ENCODE peak calls at places on chromosomes 3 and 15, in nine cellular contexts. One of them, this sample, is unnamed.
A peak's percentile ranks its signal among the peaks of the same experiment; 100 is the strongest.

GRCh38 chr15:33679065-33679464 is 289.2 kb upstream of the CHRM5 start:
- DNase-seq in fibroblast of lung: no peak
- DNase-seq in ovary: no peak
- DNase-seq in HepG2: no peak
- DNase-seq in keratinocyte: no peak
- DNase-seq in GM12864: no peak
- DNase-seq in right lobe of liver: no peak
- DNase-seq in cardiac fibroblast: no peak
- DNase-seq in SJSA1: no peak
- DNase-seq in this sample: no peak

GRCh38 chr15:80526556-80527340 is 122.6 kb downstream of the ARNT2 start:
- DNase-seq in fibroblast of lung: peak; percentile 98
- DNase-seq in ovary: no peak
- DNase-seq in HepG2: no peak
- DNase-seq in keratinocyte: no peak
- DNase-seq in GM12864: no peak
- DNase-seq in right lobe of liver: no peak
- DNase-seq in cardiac fibroblast: peak; percentile 83
- DNase-seq in SJSA1: no peak
- DNase-seq in this sample: peak; percentile 72

GRCh38 chr3:195198424-195199346 is 72.3 kb downstream of the XXYLT1 start:
- DNase-seq in fibroblast of lung: no peak
- DNase-seq in ovary: no peak
- DNase-seq in HepG2: peak; percentile 85
- DNase-seq in keratinocyte: no peak
- DNase-seq in GM12864: no peak
- DNase-seq in right lobe of liver: no peak
- DNase-seq in cardiac fibroblast: no peak
- DNase-seq in SJSA1: no peak
- DNase-seq in this sample: no peak

GRCh38 chr3:122063908-122064307 is 8.7 kb downstream of the CD86 start:
- DNase-seq in fibroblast of lung: no peak
- DNase-seq in ovary: no peak
- DNase-seq in HepG2: no peak
- DNase-seq in keratinocyte: no peak
- DNase-seq in GM12864: no peak
- DNase-seq in right lobe of liver: no peak
- DNase-seq in cardiac fibroblast: no peak
- DNase-seq in SJSA1: no peak
- DNase-seq in this sample: no peak

GRCh38 chr3:56157693-56158092 is 310.6 kb downstream of the ERC2 start:
- DNase-seq in fibroblast of lung: peak; percentile 51
- DNase-seq in ovary: no peak
- DNase-seq in HepG2: no peak
- DNase-seq in keratinocyte: no peak
- DNase-seq in GM12864: peak; percentile 1
- DNase-seq in right lobe of liver: no peak
- DNase-seq in cardiac fibroblast: peak; percentile 21
- DNase-seq in SJSA1: no peak
- DNase-seq in this sample: no peak

GRCh38 chr3:70501596-70501995 is 189.2 kb upstream of the MDFIC2 start:
- DNase-seq in fibroblast of lung: no peak
- DNase-seq in ovary: no peak
- DNase-seq in HepG2: no peak
- DNase-seq in keratinocyte: no peak
- DNase-seq in GM12864: no peak
- DNase-seq in right lobe of liver: no peak
- DNase-seq in cardiac fibroblast: no peak
- DNase-seq in SJSA1: no peak
- DNase-seq in this sample: no peak

GRCh38 chr3:87625911-87626310 is 349.5 kb upstream of the POU1F1 start:
- DNase-seq in fibroblast of lung: no peak
- DNase-seq in ovary: no peak
- DNase-seq in HepG2: no peak
- DNase-seq in keratinocyte: no peak
- DNase-seq in GM12864: no peak
- DNase-seq in right lobe of liver: no peak
- DNase-seq in cardiac fibroblast: no peak
- DNase-seq in SJSA1: no peak
- DNase-seq in this sample: no peak

GRCh38 chr3:157442729-157443128 is 6.1 kb downstream of the PTX3 start:
- DNase-seq in fibroblast of lung: peak; percentile 40
- DNase-seq in ovary: no peak
- DNase-seq in HepG2: no peak
- DNase-seq in keratinocyte: no peak
- DNase-seq in GM12864: no peak
- DNase-seq in right lobe of liver: no peak
- DNase-seq in cardiac fibroblast: peak; percentile 83
- DNase-seq in SJSA1: no peak
- DNase-seq in this sample: no peak

GRCh38 chr3:172892158-172892557 is 141.6 kb downstream of the ECT2 start:
- DNase-seq in fibroblast of lung: peak; percentile 77
- DNase-seq in ovary: no peak
- DNase-seq in HepG2: no peak
- DNase-seq in keratinocyte: no peak
- DNase-seq in GM12864: no peak
- DNase-seq in right lobe of liver: no peak
- DNase-seq in cardiac fibroblast: peak; percentile 86
- DNase-seq in SJSA1: peak; percentile 56
- DNase-seq in this sample: peak; percentile 35

GRCh38 chr15:70762469-70763119 is 764 bp downstream of the UACA start:
- DNase-seq in fibroblast of lung: peak; percentile 67
- DNase-seq in ovary: peak; percentile 65
- DNase-seq in HepG2: no peak
- DNase-seq in keratinocyte: no peak
- DNase-seq in GM12864: no peak
- DNase-seq in right lobe of liver: peak; percentile 70
- DNase-seq in cardiac fibroblast: peak; percentile 62
- DNase-seq in SJSA1: no peak
- DNase-seq in this sample: no peak

GRCh38 chr15:73345658-73346057 is 23.1 kb downstream of the HCN4 start:
- DNase-seq in fibroblast of lung: no peak
- DNase-seq in ovary: no peak
- DNase-seq in HepG2: no peak
- DNase-seq in keratinocyte: no peak
- DNase-seq in GM12864: no peak
- DNase-seq in right lobe of liver: no peak
- DNase-seq in cardiac fibroblast: no peak
- DNase-seq in SJSA1: no peak
- DNase-seq in this sample: no peak

GRCh38 chr3:120693439-120694172 is 11.6 kb upstream of the HGD start:
- DNase-seq in fibroblast of lung: peak; percentile 57
- DNase-seq in ovary: no peak
- DNase-seq in HepG2: peak; percentile 86
- DNase-seq in keratinocyte: no peak
- DNase-seq in GM12864: no peak
- DNase-seq in right lobe of liver: no peak
- DNase-seq in cardiac fibroblast: peak; percentile 59
- DNase-seq in SJSA1: no peak
- DNase-seq in this sample: no peak

GRCh38 chr3:141384157-141384556 is 15.9 kb downstream of the ZBTB38 start:
- DNase-seq in fibroblast of lung: peak; percentile 53
- DNase-seq in ovary: no peak
- DNase-seq in HepG2: no peak
- DNase-seq in keratinocyte: no peak
- DNase-seq in GM12864: no peak
- DNase-seq in right lobe of liver: no peak
- DNase-seq in cardiac fibroblast: no peak
- DNase-seq in SJSA1: no peak
- DNase-seq in this sample: no peak

GRCh38 chr3:22296641-22297040 is 545.6 kb upstream of the ZNF385D start:
- DNase-seq in fibroblast of lung: peak; percentile 8
- DNase-seq in ovary: no peak
- DNase-seq in HepG2: no peak
- DNase-seq in keratinocyte: no peak
- DNase-seq in GM12864: no peak
- DNase-seq in right lobe of liver: no peak
- DNase-seq in cardiac fibroblast: peak; percentile 69
- DNase-seq in SJSA1: no peak
- DNase-seq in this sample: peak; percentile 16

GRCh38 chr3:53554559-53555511 is 60.4 kb downstream of the CACNA1D start:
- DNase-seq in fibroblast of lung: no peak
- DNase-seq in ovary: no peak
- DNase-seq in HepG2: no peak
- DNase-seq in keratinocyte: no peak
- DNase-seq in GM12864: peak; percentile 53
- DNase-seq in right lobe of liver: no peak
- DNase-seq in cardiac fibroblast: no peak
- DNase-seq in SJSA1: no peak
- DNase-seq in this sample: no peak

GRCh38 chr3:23940775-23941174 is 4.3 kb upstream of the NR1D2 start:
- DNase-seq in fibroblast of lung: no peak
- DNase-seq in ovary: no peak
- DNase-seq in HepG2: no peak
- DNase-seq in keratinocyte: no peak
- DNase-seq in GM12864: no peak
- DNase-seq in right lobe of liver: no peak
- DNase-seq in cardiac fibroblast: no peak
- DNase-seq in SJSA1: no peak
- DNase-seq in this sample: no peak

DNA sequence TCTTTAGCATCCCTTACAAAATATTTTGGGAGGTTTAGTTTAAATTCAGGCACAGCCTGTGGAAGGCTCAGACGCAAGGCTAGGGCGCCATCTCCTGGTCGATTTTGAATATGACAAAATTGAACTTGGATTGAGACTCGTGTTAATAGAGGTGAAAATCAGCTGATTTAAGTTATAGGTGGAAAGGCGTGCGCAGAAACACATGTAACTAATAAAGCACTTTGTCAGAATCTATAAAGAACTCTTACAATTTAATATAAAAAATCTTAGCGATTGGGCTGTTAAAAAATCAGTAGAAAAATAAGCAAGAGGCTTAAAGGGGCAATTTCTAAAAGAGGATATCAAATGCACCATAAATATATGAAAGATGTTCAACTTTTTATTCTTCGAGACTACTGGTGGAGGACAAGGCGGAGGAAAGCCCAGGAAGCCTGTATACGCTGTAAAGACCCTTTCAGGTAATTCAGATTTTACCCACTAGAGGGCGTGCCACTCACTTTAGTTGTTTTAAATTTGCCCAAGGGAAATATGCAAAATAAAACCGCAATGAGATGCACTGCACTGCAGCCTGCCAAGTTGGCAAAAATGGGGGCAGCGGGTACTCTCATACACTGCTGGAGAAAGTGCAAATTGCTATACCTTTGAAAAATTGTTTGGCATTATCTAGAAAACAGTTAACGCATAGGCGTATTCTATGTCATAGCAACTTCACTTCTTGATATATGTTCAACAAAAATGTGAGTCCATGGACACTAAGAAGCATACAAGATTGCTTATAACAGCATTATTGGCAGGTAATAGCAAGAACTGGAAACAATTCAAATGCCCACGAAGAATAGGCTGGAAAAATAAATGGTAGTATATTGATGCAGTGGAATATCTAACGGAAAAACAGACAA is 64.7 kb downstream of the SLC30A4 start:
- DNase-seq in fibroblast of lung: peak; percentile 60
- DNase-seq in ovary: peak; percentile 55
- DNase-seq in HepG2: peak; percentile 77
- DNase-seq in keratinocyte: peak; percentile 66
- DNase-seq in GM12864: peak; percentile 68
- DNase-seq in right lobe of liver: no peak
- DNase-seq in cardiac fibroblast: peak; percentile 84
- DNase-seq in SJSA1: peak; percentile 81
- DNase-seq in this sample: peak; percentile 72
- H3K4me3 ChIP-seq in fibroblast of lung: peak overlapping the region; percentile 81
- H3K4me3 ChIP-seq in ovary: peak overlapping the region; percentile 39
- H3K4me3 ChIP-seq in HepG2: peak overlapping the region; percentile 46
- H3K4me3 ChIP-seq in keratinocyte: peak overlapping the region; percentile 57
- H3K4me3 ChIP-seq in GM12864: peak overlapping the region; percentile 59
- H3K4me3 ChIP-seq in right lobe of liver: peak overlapping the region; percentile 9
- H3K4me3 ChIP-seq in cardiac fibroblast: peak overlapping the region; percentile 25
- H3K4me3 ChIP-seq in SJSA1: peak overlapping the region; percentile 8
- H3K4me3 ChIP-seq in this sample: peak overlapping the region; percentile 32

GRCh38 chr3:9007928-9008327 is 44.7 kb upstream of the RAD18 start:
- DNase-seq in fibroblast of lung: no peak
- DNase-seq in ovary: no peak
- DNase-seq in HepG2: no peak
- DNase-seq in keratinocyte: no peak
- DNase-seq in GM12864: no peak
- DNase-seq in right lobe of liver: no peak
- DNase-seq in cardiac fibroblast: no peak
- DNase-seq in SJSA1: no peak
- DNase-seq in this sample: no peak
- H3K4me3 ChIP-seq in fibroblast of lung: no peak overlapping the region
- H3K4me3 ChIP-seq in ovary: no peak overlapping the region
- H3K4me3 ChIP-seq in HepG2: no peak overlapping the region
- H3K4me3 ChIP-seq in keratinocyte: no peak overlapping the region
- H3K4me3 ChIP-seq in GM12864: no peak overlapping the region
- H3K4me3 ChIP-seq in right lobe of liver: no peak overlapping the region
- H3K4me3 ChIP-seq in cardiac fibroblast: no peak overlapping the region
- H3K4me3 ChIP-seq in SJSA1: no peak overlapping the region
- H3K4me3 ChIP-seq in this sample: no peak overlapping the region

GRCh38 chr15:65066635-65067333 is 1.0 kb downstream of the RASL12 start:
- DNase-seq in fibroblast of lung: no peak
- DNase-seq in ovary: peak; percentile 78
- DNase-seq in HepG2: no peak
- DNase-seq in keratinocyte: no peak
- DNase-seq in GM12864: no peak
- DNase-seq in right lobe of liver: no peak
- DNase-seq in cardiac fibroblast: no peak
- DNase-seq in SJSA1: peak; percentile 70
- DNase-seq in this sample: no peak
- H3K4me3 ChIP-seq in fibroblast of lung: peak overlapping the region; percentile 80
- H3K4me3 ChIP-seq in ovary: peak overlapping the region; percentile 59
- H3K4me3 ChIP-seq in HepG2: no peak overlapping the region
- H3K4me3 ChIP-seq in keratinocyte: no peak overlapping the region
- H3K4me3 ChIP-seq in GM12864: no peak overlapping the region
- H3K4me3 ChIP-seq in right lobe of liver: no peak overlapping the region
- H3K4me3 ChIP-seq in cardiac fibroblast: no peak overlapping the region
- H3K4me3 ChIP-seq in SJSA1: peak overlapping the region; percentile 88
- H3K4me3 ChIP-seq in this sample: no peak overlapping the region

DNA sequence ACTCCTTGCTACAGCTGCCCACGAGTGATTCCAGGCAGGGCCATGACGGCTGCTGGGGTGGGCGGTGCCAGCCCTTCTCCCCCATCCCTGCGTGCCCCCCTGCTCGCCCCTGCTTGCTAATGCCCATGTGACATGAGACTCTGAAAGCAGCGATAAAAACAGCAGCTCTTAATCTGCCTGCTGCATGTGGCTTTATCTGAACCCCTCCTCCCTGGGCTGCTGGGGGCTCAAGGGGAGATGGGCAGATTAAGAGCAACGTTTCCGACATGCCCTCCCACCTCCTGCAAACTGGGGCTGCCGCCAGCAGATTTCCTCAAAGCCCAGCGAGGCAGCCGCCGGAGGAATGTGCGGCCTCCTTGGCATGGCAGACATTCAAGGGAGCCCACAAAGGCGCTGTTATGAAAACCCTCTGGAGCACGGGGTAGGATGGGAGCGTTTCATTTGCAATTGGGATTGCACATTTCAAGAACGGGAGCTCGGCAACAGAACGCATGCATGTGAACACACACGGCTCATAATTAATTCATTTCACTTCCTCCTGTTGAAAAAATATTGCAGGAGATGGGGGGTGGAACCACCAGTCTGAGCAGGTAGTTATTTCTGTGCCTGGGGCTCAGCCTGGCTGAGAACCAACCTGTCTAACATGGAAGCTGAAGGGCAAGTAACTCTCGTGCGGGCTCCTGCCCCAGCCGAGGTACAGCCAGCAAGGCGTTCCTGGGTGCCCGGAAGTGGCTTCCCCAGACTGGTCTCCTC is 504.2 kb upstream of the PROK2 start:
- DNase-seq in fibroblast of lung: peak; percentile 88
- DNase-seq in ovary: no peak
- DNase-seq in HepG2: no peak
- DNase-seq in keratinocyte: no peak
- DNase-seq in GM12864: no peak
- DNase-seq in right lobe of liver: peak; percentile 52
- DNase-seq in cardiac fibroblast: peak; percentile 84
- DNase-seq in SJSA1: peak; percentile 72
- DNase-seq in this sample: peak; percentile 71
- H3K4me3 ChIP-seq in fibroblast of lung: peak overlapping the region; percentile 11
- H3K4me3 ChIP-seq in ovary: no peak overlapping the region
- H3K4me3 ChIP-seq in HepG2: no peak overlapping the region
- H3K4me3 ChIP-seq in keratinocyte: peak overlapping the region; percentile 48
- H3K4me3 ChIP-seq in GM12864: peak overlapping the region; percentile 31
- H3K4me3 ChIP-seq in right lobe of liver: no peak overlapping the region
- H3K4me3 ChIP-seq in cardiac fibroblast: no peak overlapping the region
- H3K4me3 ChIP-seq in SJSA1: no peak overlapping the region
- H3K4me3 ChIP-seq in this sample: peak overlapping the region; percentile 18